ENCODE peak calls at places on chromosomes 1 and 21, in nine cellular contexts. M is A673; E is WERI-Rb-1; Y is tibial artery; X is fibroblast of mammary gland; A is AG04450; G is left ventricle myocardium inferior; N is CD4-positive, alpha-beta T cell; B is heart left ventricle. R is an unnamed sample.

GRCh38 chr1:6521502-6521901 is 30.0 kb upstream of the PLEKHG5 start:
- DNase-seq in M (no peak), E (no peak), Y (no peak), X (no peak), A (no peak), G (no peak), N (no peak), B (peak), R (peak)

GRCh38 chr1:44609768-44610526 is 64.3 kb downstream of the TMEM53 start:
- DNase-seq in M (no peak), E (no peak), Y (no peak), X (no peak), A (no peak), G (no peak), N (no peak), B (no peak), R (no peak)

GRCh38 chr1:28449904-28450303 is 55.9 kb upstream of the RCC1 start:
- DNase-seq in M (no peak), E (no peak), Y (no peak), X (peak), A (no peak), G (no peak), N (peak), B (no peak), R (peak)

GRCh38 chr1:211684331-211684730 is 8.9 kb upstream of the NEK2 start:
- DNase-seq in M (no peak), E (no peak), Y (no peak), X (no peak), A (no peak), G (no peak), N (no peak), B (no peak), R (no peak)

GRCh38 chr1:236750928-236751327 is 44.2 kb upstream of the MTR start:
- DNase-seq in M (no peak), E (no peak), Y (no peak), X (no peak), A (no peak), G (no peak), N (no peak), B (no peak), R (no peak)

GRCh38 chr1:170674986-170675385 is 11.1 kb downstream of the PRRX1 start:
- DNase-seq in M (no peak), E (no peak), Y (no peak), X (peak), A (no peak), G (no peak), N (no peak), B (no peak), R (no peak)

GRCh38 chr1:21251773-21252471 is 38.3 kb downstream of the ECE1 start:
- DNase-seq in M (no peak), E (no peak), Y (peak), X (peak), A (peak), G (no peak), N (no peak), B (no peak), R (peak)

GRCh38 chr1:89781494-89782126 is 39.2 kb upstream of the LRRC8D start:
- DNase-seq in M (no peak), E (no peak), Y (no peak), X (peak), A (no peak), G (no peak), N (peak), B (no peak), R (no peak)

GRCh38 chr1:80657707-80658106 is 1143.0 kb upstream of the ADGRL2 start:
- DNase-seq in M (no peak), E (no peak), Y (no peak), X (no peak), A (no peak), G (no peak), N (no peak), B (no peak), R (no peak)

GRCh38 chr1:158506369-158506987 is 34.5 kb downstream of the OR10R2 start:
- DNase-seq in M (peak), E (peak), Y (no peak), X (peak), A (no peak), G (no peak), N (peak), B (no peak), R (peak)

GRCh38 chr21:40631201-40631600 is 215.8 kb downstream of the DSCAM start:
- DNase-seq in M (no peak), E (no peak), Y (no peak), X (no peak), A (no peak), G (no peak), N (no peak), B (no peak), R (peak)

GRCh38 chr1:90507173-90507572 is 209.9 kb downstream of the BARHL2 start:
- DNase-seq in M (no peak), E (no peak), Y (no peak), X (no peak), A (no peak), G (no peak), N (no peak), B (no peak), R (no peak)

GRCh38 chr1:155961937-155962336 is 16.4 kb downstream of the ARHGEF2 start:
- DNase-seq in M (peak), E (peak), Y (peak), X (peak), A (peak), G (peak), N (no peak), B (peak), R (peak)

GRCh38 chr1:62068978-62069377 is 125.7 kb upstream of the L1TD1 start:
- DNase-seq in M (no peak), E (no peak), Y (no peak), X (peak), A (no peak), G (no peak), N (no peak), B (no peak), R (peak)

GRCh38 chr1:51847294-51847920 is 31.1 kb downstream of the NRDC start:
- DNase-seq in M (no peak), E (no peak), Y (no peak), X (no peak), A (no peak), G (no peak), N (no peak), B (no peak), R (no peak)

GRCh38 chr1:151164732-151165280 is 896 bp downstream of the LYSMD1 start:
- DNase-seq in M (no peak), E (no peak), Y (no peak), X (peak), A (no peak), G (no peak), N (no peak), B (no peak), R (no peak)

DNA sequence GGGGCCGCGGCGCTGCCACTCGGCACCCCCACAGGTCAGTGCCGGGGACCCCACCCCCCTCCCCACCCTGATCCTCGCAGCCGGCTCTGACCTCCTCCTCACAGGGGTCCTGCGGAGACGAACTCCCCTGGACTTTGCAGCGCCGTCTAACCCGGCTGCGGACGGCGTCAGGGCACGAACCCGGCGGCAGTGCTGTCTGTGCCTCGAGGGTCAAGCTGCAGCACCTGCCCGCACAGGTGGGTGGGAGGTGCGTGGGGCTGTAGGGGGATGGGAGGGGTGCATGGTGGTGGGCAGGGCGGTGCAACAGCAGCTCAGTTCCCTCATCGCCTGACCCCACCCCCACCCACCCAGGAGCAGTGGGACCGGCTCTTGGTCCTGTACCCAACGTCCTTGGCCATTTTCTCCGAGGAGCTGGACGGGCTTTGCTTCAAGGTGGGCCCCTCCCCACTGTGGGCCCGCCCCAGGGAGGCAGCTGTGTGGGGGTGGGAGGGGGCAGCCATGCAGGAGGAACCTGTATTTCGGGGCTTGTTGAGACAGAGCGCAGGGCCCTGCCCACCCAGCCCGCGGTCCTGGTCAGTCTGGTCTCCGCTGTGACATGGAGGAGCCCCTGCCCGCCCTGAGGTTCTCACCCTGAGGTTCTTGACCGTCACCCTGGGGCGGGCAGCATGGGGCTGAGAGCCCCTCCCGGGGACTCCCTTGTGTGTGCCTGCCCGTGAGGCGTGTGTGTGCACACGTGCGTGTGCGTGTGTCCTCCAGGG is 4.9 kb downstream of the PLEKHN1 start:
- DNase-seq in M (no peak), E (no peak), Y (no peak), X (no peak), A (no peak), G (no peak), N (no peak), B (no peak), R (peak)
- TF ChIP-seq CTCF in M (no peak), E (no peak), Y (no peak), X (no peak), A (no peak), G (no peak), N (no peak), B (no peak), R (no peak)

GRCh38 chr1:176735201-176735600 is 272.2 kb downstream of the PAPPA2 start:
- DNase-seq in M (no peak), E (no peak), Y (no peak), X (no peak), A (no peak), G (no peak), N (no peak), B (no peak), R (no peak)

GRCh38 chr1:176736015-176736414 is 273.0 kb downstream of the PAPPA2 start:
- DNase-seq in M (no peak), E (no peak), Y (no peak), X (no peak), A (no peak), G (no peak), N (no peak), B (no peak), R (no peak)

GRCh38 chr1:176733661-176734060 is 270.7 kb downstream of the PAPPA2 start:
- DNase-seq in M (no peak), E (no peak), Y (no peak), X (no peak), A (no peak), G (no peak), N (no peak), B (no peak), R (no peak)
- TF ChIP-seq CTCF in M (no peak), E (no peak), Y (no peak), X (no peak), A (no peak), G (no peak), N (no peak), B (no peak), R (no peak)

DNA sequence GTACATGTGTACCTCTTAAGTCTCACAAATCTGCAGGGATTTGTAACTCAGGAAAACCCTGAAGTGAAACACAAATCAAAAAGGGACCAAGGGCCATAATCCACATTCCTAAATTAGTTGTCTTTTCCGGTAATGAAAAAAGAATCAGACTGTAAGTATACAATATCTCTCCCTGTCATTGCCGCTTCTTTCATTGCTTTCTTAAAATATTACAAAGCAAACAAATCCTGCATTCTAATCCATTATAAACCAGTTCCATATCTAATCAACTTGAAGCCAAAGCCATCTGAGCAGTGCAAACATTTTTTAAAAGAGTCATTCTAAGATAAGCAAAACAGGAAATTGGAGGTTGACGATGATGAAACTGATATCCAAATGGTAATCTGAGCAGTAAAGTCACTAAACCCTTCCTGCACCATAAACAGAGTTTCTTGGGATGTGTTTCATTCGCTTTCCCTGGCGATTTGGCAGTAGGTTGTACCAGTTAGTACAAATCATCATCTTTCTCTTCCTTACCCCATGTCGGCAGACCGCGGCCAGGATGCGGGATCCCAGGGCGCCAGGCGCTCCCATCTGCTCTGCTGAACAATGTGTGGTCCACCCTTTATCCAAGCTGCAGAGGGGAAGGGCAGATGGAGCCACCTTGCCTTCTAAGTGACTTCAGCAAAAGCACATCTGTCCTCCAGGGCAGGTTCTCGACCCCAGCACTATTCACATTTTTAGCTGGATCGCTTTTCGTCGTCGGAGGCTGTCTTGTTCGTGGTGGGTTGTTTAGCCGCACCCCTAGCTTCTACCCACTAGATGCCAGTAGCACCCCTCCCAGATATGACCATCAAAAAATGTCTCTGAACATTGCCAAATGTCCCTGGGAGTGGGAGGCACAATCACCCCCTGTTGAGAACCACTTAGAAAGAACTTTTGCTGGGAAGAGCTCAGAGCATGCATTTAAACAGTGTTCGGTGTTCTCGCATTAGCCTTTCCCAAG is 58.4 kb upstream of the SIM2 start:
- DNase-seq in M (peak), E (no peak), Y (no peak), X (no peak), A (no peak), G (no peak), N (no peak), B (no peak), R (no peak)
- TF ChIP-seq CTCF in M (peak), E (peak), Y (no peak), X (no peak), A (no peak), G (no peak), N (no peak), B (no peak), R (no peak)

GRCh38 chr1:24570265-24571125 is 14.6 kb downstream of the NCMAP start:
- DNase-seq in M (no peak), E (no peak), Y (no peak), X (no peak), A (no peak), G (no peak), N (no peak), B (no peak), R (no peak)

GRCh38 chr1:24566266-24566867 is 10.5 kb downstream of the NCMAP start:
- DNase-seq in M (peak), E (no peak), Y (no peak), X (no peak), A (no peak), G (no peak), N (no peak), B (no peak), R (peak)

GRCh38 chr1:24564695-24565094 is 8.8 kb downstream of the NCMAP start:
- DNase-seq in M (no peak), E (no peak), Y (no peak), X (no peak), A (no peak), G (no peak), N (no peak), B (no peak), R (no peak)

GRCh38 chr1:24568475-24568874 is 12.6 kb downstream of the NCMAP start:
- DNase-seq in M (no peak), E (no peak), Y (no peak), X (no peak), A (no peak), G (no peak), N (no peak), B (no peak), R (no peak)

GRCh38 chr1:24567792-24568388 is 12.0 kb downstream of the NCMAP start:
- DNase-seq in M (no peak), E (no peak), Y (no peak), X (no peak), A (no peak), G (no peak), N (no peak), B (no peak), R (peak)
- TF ChIP-seq CTCF in M (no peak), E (peak), Y (no peak), X (no peak), A (no peak), G (no peak), N (no peak), B (no peak), R (peak)

GRCh38 chr1:224850446-224850845 is 79.0 kb upstream of the DNAH14 start:
- DNase-seq in M (no peak), E (no peak), Y (no peak), X (no peak), A (no peak), G (no peak), N (no peak), B (no peak), R (no peak)

GRCh38 chr1:224851210-224851849 is 78.1 kb upstream of the DNAH14 start:
- DNase-seq in M (peak), E (peak), Y (peak), X (peak), A (no peak), G (peak), N (peak), B (peak), R (peak)

GRCh38 chr1:224856973-224857372 is 72.5 kb upstream of the DNAH14 start:
- DNase-seq in M (no peak), E (no peak), Y (no peak), X (no peak), A (no peak), G (no peak), N (no peak), B (no peak), R (no peak)

GRCh38 chr1:224851850-224852261 is 77.6 kb upstream of the DNAH14 start:
- DNase-seq in M (no peak), E (no peak), Y (no peak), X (no peak), A (no peak), G (no peak), N (no peak), B (no peak), R (no peak)

DNA sequence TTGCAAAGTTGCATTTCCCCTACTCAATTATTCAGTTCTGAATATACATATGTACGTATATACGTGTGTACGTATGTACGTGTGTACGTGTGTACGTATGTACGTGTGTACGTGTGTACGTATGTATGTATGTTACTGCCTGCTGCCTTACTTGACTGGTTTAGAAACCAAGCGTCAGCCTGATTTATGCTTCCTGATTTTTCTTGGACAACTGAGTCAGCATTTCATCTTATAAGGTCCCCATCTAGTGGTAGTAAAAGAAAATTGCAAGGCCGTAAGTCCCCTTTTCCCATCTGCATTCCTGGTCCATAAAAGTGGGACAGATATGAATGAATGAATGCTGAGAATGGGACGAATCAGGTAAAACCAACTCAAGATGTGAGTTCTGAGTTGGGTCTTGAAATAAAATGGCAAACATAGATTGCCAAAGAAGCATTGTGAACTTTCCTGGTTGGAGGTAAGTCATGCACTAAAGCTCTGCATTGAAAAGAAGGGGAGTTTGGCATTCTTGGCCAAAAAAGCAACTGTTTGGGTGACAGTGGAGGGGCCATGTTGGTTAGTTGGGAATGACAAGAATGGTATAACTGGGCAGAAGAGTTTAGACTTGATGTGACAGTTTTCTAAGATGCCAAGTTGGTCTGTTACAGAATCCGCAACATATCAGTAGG is 76.4 kb upstream of the DNAH14 start:
- DNase-seq in M (peak), E (no peak), Y (no peak), X (peak), A (peak), G (no peak), N (no peak), B (no peak), R (peak)
- TF ChIP-seq CTCF in M (peak), E (peak), Y (peak), X (peak), A (peak), G (peak), N (peak), B (peak), R (peak)

GRCh38 chr1:39081266-39082139 is 55.4 kb downstream of the NDUFS5 start:
- DNase-seq in M (peak), E (peak), Y (no peak), X (no peak), A (no peak), G (peak), N (no peak), B (no peak), R (peak)
- TF ChIP-seq CTCF in M (no peak), E (no peak), Y (peak), X (no peak), A (no peak), G (peak), N (no peak), B (no peak), R (no peak)

DNA sequence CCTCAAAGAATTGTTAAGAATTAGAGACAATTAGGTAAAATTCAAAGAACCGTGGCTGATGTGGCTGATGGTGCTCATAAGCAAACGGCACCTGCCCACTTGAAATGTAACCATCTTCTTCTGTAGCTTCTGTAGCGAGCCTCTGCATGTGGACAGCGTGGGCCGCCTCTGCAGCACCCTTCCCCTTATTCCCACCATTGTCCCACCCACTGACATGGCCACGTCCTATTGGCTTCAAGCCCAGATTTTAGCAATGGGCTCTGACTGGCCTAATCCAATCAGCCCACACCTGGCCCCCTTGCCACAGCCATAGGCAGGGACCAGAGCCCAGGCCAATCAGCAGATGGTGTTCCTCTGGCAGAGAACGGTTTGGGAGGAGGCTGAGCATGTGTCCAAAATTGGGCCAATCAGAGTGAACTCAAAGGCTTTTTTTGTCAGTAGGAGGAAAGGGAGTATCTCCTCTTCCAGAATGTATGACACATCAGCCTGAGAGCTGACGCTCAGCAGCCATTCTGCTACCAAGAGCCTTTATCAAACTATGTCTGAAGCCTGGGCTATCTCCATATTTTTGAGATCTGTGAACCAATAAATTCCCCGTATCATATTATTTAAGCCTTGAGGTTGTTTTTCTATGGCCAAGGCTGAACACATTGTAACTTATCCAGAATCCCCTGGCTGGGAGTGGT is 518.5 kb downstream of the SMYD3 start:
- DNase-seq in M (peak), E (no peak), Y (no peak), X (no peak), A (no peak), G (no peak), N (no peak), B (no peak), R (no peak)
- TF ChIP-seq CTCF in M (no peak), E (no peak), Y (no peak), X (no peak), A (no peak), G (no peak), N (no peak), B (no peak), R (no peak)

GRCh38 chr1:18233176-18233864 is 125.7 kb downstream of the IGSF21 start:
- DNase-seq in M (no peak), E (no peak), Y (no peak), X (no peak), A (no peak), G (no peak), N (no peak), B (no peak), R (no peak)

GRCh38 chr1:18230840-18231239 is 123.2 kb downstream of the IGSF21 start:
- DNase-seq in M (no peak), E (no peak), Y (no peak), X (no peak), A (no peak), G (no peak), N (no peak), B (no peak), R (no peak)

GRCh38 chr1:18232052-18232451 is 124.5 kb downstream of the IGSF21 start:
- DNase-seq in M (no peak), E (no peak), Y (no peak), X (peak), A (no peak), G (no peak), N (no peak), B (no peak), R (no peak)

GRCh38 chr1:18238190-18238589 is 130.6 kb downstream of the IGSF21 start:
- DNase-seq in M (no peak), E (peak), Y (no peak), X (no peak), A (no peak), G (no peak), N (no peak), B (no peak), R (no peak)

GRCh38 chr1:18234790-18235242 is 127.2 kb downstream of the IGSF21 start:
- DNase-seq in M (peak), E (peak), Y (no peak), X (peak), A (no peak), G (no peak), N (no peak), B (no peak), R (peak)
- TF ChIP-seq CTCF in M (peak), E (peak), Y (peak), X (peak), A (peak), G (peak), N (no peak), B (peak), R (peak)